ENCODE peak calls at places on chromosomes 3 and 15, in four cellular contexts. C, A, S and L are unnamed samples.

GRCh38 chr15:44968475-44968874 is 12.0 kb downstream of the TERB2 start:
- DNase-seq in S (no peak), A (no peak), C (no peak), L (no peak)

GRCh38 chr15:56919708-56920637 is 1.5 kb downstream of the TCF12 start:
- DNase-seq in A (no peak), S (peak), C (no peak), L (peak)

GRCh38 chr3:51934991-51935885 is 6.5 kb downstream of the RRP9 start:
- DNase-seq in S (no peak), C (no peak), A (no peak), L (no peak)

GRCh38 chr3:171419457-171419856 is 40.7 kb downstream of the TNIK start:
- DNase-seq in A (no peak), S (no peak), C (no peak), L (no peak)

GRCh38 chr3:146189519-146190173 is 28.7 kb upstream of the PLOD2 start:
- DNase-seq in A (peak), S (peak), C (no peak), L (peak)

GRCh38 chr3:40379674-40380306 is 7.2 kb upstream of the ENTPD3 start:
- DNase-seq in C (no peak), A (no peak), S (no peak), L (no peak)

GRCh38 chr15:99476413-99477222 is 89.2 kb upstream of the MEF2A start:
- DNase-seq in C (no peak), A (no peak), S (peak), L (peak)

GRCh38 chr15:75903331-75904240 is at the start of gene FBXO22:
- DNase-seq in S (peak), C (peak), A (peak), L (peak)

GRCh38 chr15:62306851-62307504 is 141.9 kb upstream of the C2CD4B start:
- DNase-seq in C (no peak), S (peak), A (peak), L (peak)

GRCh38 chr15:62920569-62921502 is 121.7 kb upstream of the TPM1 start:
- DNase-seq in S (peak), A (no peak), C (no peak), L (peak)

GRCh38 chr3:161510510-161511260 is 14.1 kb downstream of the OTOL1 start:
- DNase-seq in C (no peak), S (no peak), A (no peak), L (no peak)

GRCh38 chr3:161503271-161503670 is 6.7 kb downstream of the OTOL1 start:
- DNase-seq in C (no peak), A (no peak), S (no peak), L (no peak)

DNA sequence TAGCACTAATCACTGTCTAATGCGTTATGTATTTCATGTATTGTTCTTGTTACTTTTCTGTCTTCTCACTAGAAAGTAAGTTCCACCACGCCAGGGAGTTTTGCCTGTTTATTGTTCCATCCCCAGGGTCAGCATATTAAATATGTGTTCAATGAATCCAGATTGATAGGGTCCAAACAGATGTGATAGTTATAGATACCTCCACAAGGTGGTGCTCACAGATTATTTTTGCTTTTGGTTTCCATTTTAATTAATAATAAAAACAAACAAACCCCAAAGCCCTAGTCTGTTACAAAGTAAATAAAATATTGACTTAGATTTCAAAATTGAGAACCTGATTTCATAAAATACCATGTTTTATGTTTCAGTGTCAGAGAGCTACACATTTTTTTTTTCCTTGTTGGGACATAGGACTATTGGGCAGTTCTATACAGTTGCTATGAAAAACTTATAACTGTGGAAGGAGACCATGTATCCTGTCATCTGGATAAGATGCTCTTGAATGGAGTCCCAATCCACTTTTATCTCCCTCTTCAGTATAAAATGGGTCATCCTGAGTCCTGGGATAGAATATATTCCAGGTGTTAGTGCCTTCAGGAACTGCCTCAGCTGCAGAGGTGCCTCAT is 12.4 kb downstream of the OTOL1 start:
- DNase-seq in A (no peak), C (no peak), S (no peak), L (peak)
- H2AFZ ChIP-seq in A (no peak), C (no peak), S (no peak), L (no peak)

DNA sequence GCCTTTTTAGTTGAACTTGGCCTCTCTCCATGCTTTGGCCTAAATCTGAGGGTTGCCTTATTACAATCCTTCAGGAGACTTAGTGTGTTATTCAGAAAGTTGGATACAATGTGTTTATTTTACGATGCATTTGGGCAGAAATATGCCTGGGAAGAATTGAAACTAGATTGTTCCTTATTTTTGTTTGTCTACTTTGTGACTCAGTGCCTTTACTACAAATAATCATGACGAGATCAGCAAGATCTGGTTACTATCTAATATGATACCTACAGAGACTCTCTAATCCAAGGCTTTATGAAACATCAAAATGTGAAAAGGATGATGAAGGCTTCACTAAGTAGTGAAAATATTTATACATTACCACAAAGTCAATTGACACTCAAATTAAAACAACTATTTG is 82.2 kb downstream of the RBMS3 start:
- DNase-seq in A (no peak), S (no peak), C (no peak), L (no peak)
- H4K8ac ChIP-seq in A (no peak), S (no peak), C (no peak), L (no peak)

DNA sequence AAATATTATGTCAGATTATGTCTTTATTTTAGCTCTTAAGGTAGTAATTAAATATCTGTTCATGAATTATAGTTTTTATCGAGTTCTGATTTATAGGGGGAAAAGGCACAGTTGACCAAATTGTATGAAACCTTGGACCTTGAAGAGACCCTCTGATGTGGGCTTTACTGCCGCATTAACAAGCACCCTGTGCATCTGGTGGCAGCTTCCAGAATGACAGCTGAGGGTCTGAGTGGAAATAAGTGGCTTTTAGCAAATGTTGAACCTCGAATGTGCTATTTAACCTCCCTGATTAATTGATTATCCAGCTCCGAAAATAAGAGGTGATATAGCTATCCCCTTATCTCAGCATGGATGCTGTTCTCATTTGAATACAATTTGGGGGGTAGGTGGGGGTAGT is 87.0 kb downstream of the TMEM108 start:
- DNase-seq in C (no peak), A (no peak), S (no peak), L (no peak)
- H3K4me3 ChIP-seq in C (no peak), A (no peak), S (no peak), L (no peak)

GRCh38 chr15:84982301-84982920 is 755 bp downstream of the PDE8A start:
- DNase-seq in A (no peak), S (peak), C (no peak), L (peak)
- H2AFZ ChIP-seq in A (peak), S (peak), C (no peak), L (peak)

GRCh38 chr3:44396200-44397171 is 57.9 kb downstream of the TCAIM start:
- DNase-seq in A (no peak), C (no peak), S (no peak), L (no peak)

GRCh38 chr3:44395714-44396113 is 57.1 kb downstream of the TCAIM start:
- DNase-seq in S (no peak), C (no peak), A (no peak), L (no peak)

GRCh38 chr3:44400771-44401170 is 62.2 kb downstream of the TCAIM start:
- DNase-seq in A (no peak), S (no peak), C (no peak), L (no peak)

GRCh38 chr3:44402548-44402947 is 64.0 kb downstream of the TCAIM start:
- DNase-seq in C (no peak), A (no peak), S (no peak), L (no peak)

DNA sequence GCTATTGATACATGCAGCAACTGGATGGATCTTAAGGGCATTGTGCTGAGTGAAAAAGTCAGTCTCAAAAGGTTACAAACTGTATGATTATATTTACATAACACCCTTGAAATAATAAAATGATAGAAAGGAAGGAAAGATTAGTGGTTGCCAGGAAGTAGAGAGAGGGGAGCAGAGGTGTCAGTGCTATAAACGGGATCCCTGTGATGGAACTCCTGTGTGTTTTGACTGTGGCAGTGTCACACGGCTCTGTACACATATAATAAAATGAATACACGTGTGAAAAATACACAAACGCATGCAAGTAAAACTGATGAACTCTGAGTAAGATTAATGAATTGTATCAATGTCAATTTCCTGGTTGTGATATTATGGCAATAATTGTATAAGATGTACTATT is 60.3 kb downstream of the TCAIM start:
- DNase-seq in A (no peak), C (no peak), S (no peak), L (no peak)
- H4K8ac ChIP-seq in A (no peak), C (no peak), S (no peak), L (no peak)

DNA sequence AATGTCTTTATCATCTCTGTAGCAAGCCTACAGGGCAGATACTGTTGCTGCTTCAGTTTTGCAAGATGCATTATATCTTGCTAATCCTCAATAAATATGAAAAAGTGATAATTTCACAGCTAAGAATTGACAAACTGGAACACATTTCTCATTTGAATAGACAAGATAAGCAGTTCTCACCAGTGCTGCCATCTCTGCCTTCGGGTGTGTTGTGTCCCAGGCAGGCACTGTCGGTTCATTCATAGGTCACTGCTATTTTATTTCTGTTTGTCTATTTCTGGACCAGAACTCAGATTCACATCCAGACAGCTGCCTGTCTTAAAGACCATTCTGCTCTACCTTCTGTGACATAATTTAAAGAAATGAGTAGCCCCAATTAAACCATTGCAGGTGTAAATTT is 149.7 kb downstream of the ARPP21 start:
- DNase-seq in A (no peak), C (no peak), S (no peak), L (no peak)
- H3K4me3 ChIP-seq in A (no peak), C (no peak), S (no peak), L (no peak)